ENCODE peak calls at places on chromosomes 13 and 19, in four cellular contexts. One of them, this sample, is unnamed.
A peak's percentile ranks its signal among the peaks of the same experiment; 100 is the strongest.

GRCh38 chr13:74288361-74288911 is 154.2 kb upstream of the KLF12 start:
- DNase-seq in heart left ventricle: peak; percentile 49
- DNase-seq in A549: no peak
- DNase-seq in right atrium auricular region: no peak
- DNase-seq in this sample: no peak

GRCh38 chr19:42352893-42353259 is 27.4 kb downstream of the MEGF8 start:
- DNase-seq in heart left ventricle: no peak
- DNase-seq in A549: no peak
- DNase-seq in right atrium auricular region: no peak
- DNase-seq in this sample: no peak

GRCh38 chr19:12015015-12015752 is 20.3 kb downstream of the ZNF433 start:
- DNase-seq in heart left ventricle: no peak
- DNase-seq in A549: no peak
- DNase-seq in right atrium auricular region: no peak
- DNase-seq in this sample: no peak

GRCh38 chr13:112244495-112245177 is 131.5 kb upstream of the SPACA7 start:
- DNase-seq in heart left ventricle: no peak
- DNase-seq in A549: no peak
- DNase-seq in right atrium auricular region: peak; percentile 32
- DNase-seq in this sample: no peak

GRCh38 chr13:113905942-113906341 is 42.1 kb upstream of the GAS6 start:
- DNase-seq in heart left ventricle: no peak
- DNase-seq in A549: no peak
- DNase-seq in right atrium auricular region: peak; percentile 50
- DNase-seq in this sample: no peak

GRCh38 chr13:58953638-58954037 is 1210.1 kb downstream of the DIAPH3 start:
- DNase-seq in heart left ventricle: no peak
- DNase-seq in A549: no peak
- DNase-seq in right atrium auricular region: no peak
- DNase-seq in this sample: no peak

GRCh38 chr19:34291235-34291634 is 36.9 kb downstream of the GARRE1 start:
- DNase-seq in heart left ventricle: no peak
- DNase-seq in A549: no peak
- DNase-seq in right atrium auricular region: no peak
- DNase-seq in this sample: no peak

GRCh38 chr19:9139609-9140158 is 513 bp upstream of the ZNF317 start:
- DNase-seq in heart left ventricle: no peak
- DNase-seq in A549: no peak
- DNase-seq in right atrium auricular region: peak; percentile 18
- DNase-seq in this sample: no peak

GRCh38 chr13:54775501-54776191 is 1747.0 kb downstream of the OLFM4 start:
- DNase-seq in heart left ventricle: no peak
- DNase-seq in A549: no peak
- DNase-seq in right atrium auricular region: no peak
- DNase-seq in this sample: peak; percentile 27

GRCh38 chr19:17616961-17617806 is 61.7 kb downstream of the COLGALT1 start:
- DNase-seq in heart left ventricle: no peak
- DNase-seq in A549: peak; percentile 36
- DNase-seq in right atrium auricular region: no peak
- DNase-seq in this sample: no peak

GRCh38 chr19:44890366-44891015 is 563 bp upstream of the TOMM40 start:
- DNase-seq in heart left ventricle: peak; percentile 100
- DNase-seq in A549: peak; percentile 100
- DNase-seq in right atrium auricular region: peak; percentile 100
- DNase-seq in this sample: no peak

GRCh38 chr19:2170219-2170618 is 6.5 kb downstream of the DOT1L start:
- DNase-seq in heart left ventricle: no peak
- DNase-seq in A549: no peak
- DNase-seq in right atrium auricular region: no peak
- DNase-seq in this sample: no peak

GRCh38 chr19:13463296-13463695 is 43.0 kb downstream of the CACNA1A start:
- DNase-seq in heart left ventricle: no peak
- DNase-seq in A549: no peak
- DNase-seq in right atrium auricular region: no peak
- DNase-seq in this sample: no peak

GRCh38 chr13:96020155-96020575 is 33.0 kb downstream of the UGGT2 start:
- DNase-seq in heart left ventricle: no peak
- DNase-seq in A549: peak; percentile 31
- DNase-seq in right atrium auricular region: no peak
- DNase-seq in this sample: no peak

GRCh38 chr13:101726681-101727080 is 274.2 kb downstream of the ITGBL1 start:
- DNase-seq in heart left ventricle: no peak
- DNase-seq in A549: no peak
- DNase-seq in right atrium auricular region: no peak
- DNase-seq in this sample: no peak

GRCh38 chr13:30739646-30740642 is 4.6 kb downstream of the ALOX5AP start:
- DNase-seq in heart left ventricle: no peak
- DNase-seq in A549: peak; percentile 12
- DNase-seq in right atrium auricular region: no peak
- DNase-seq in this sample: no peak

GRCh38 chr13:78595819-78596700 is 7.3 kb downstream of the POU4F1 start:
- DNase-seq in heart left ventricle: no peak
- DNase-seq in A549: peak; percentile 23
- DNase-seq in right atrium auricular region: no peak
- DNase-seq in this sample: no peak

GRCh38 chr13:95643471-95643813 is 1.1 kb downstream of the DZIP1 start:
- DNase-seq in heart left ventricle: no peak
- DNase-seq in A549: no peak
- DNase-seq in right atrium auricular region: no peak
- DNase-seq in this sample: no peak

GRCh38 chr19:56015756-56016155 is 29.2 kb downstream of the NLRP5 start:
- DNase-seq in heart left ventricle: no peak
- DNase-seq in A549: no peak
- DNase-seq in right atrium auricular region: no peak
- DNase-seq in this sample: no peak

GRCh38 chr19:45954132-45954531 is 19.5 kb downstream of the NOVA2 start:
- DNase-seq in heart left ventricle: no peak
- DNase-seq in A549: no peak
- DNase-seq in right atrium auricular region: no peak
- DNase-seq in this sample: no peak

GRCh38 chr13:27573265-27573664 is 47.1 kb downstream of the LNX2 start:
- DNase-seq in heart left ventricle: no peak
- DNase-seq in A549: no peak
- DNase-seq in right atrium auricular region: no peak
- DNase-seq in this sample: no peak

GRCh38 chr13:113116206-113116800 is 6.3 kb upstream of the F10 start:
- DNase-seq in heart left ventricle: no peak
- DNase-seq in A549: no peak
- DNase-seq in right atrium auricular region: no peak
- DNase-seq in this sample: no peak

GRCh38 chr13:101181076-101181685 is 235.1 kb downstream of the NALCN start:
- DNase-seq in heart left ventricle: no peak
- DNase-seq in A549: no peak
- DNase-seq in right atrium auricular region: no peak
- DNase-seq in this sample: no peak

GRCh38 chr13:112751617-112752016 is 61.8 kb downstream of the ATP11A start:
- DNase-seq in heart left ventricle: no peak
- DNase-seq in A549: no peak
- DNase-seq in right atrium auricular region: no peak
- DNase-seq in this sample: no peak

GRCh38 chr13:101785858-101786257 is 333.4 kb downstream of the ITGBL1 start:
- DNase-seq in heart left ventricle: peak; percentile 39
- DNase-seq in A549: peak; percentile 17
- DNase-seq in right atrium auricular region: no peak
- DNase-seq in this sample: no peak

GRCh38 chr13:93603043-93603442 is 376.4 kb downstream of the GPC6 start:
- DNase-seq in heart left ventricle: no peak
- DNase-seq in A549: no peak
- DNase-seq in right atrium auricular region: peak; percentile 60
- DNase-seq in this sample: no peak

GRCh38 chr19:42360787-42361544 is 29.1 kb downstream of the CNFN start:
- DNase-seq in heart left ventricle: no peak
- DNase-seq in A549: no peak
- DNase-seq in right atrium auricular region: no peak
- DNase-seq in this sample: no peak

GRCh38 chr19:35479278-35479677 is 11.0 kb downstream of the KRTDAP start:
- DNase-seq in heart left ventricle: no peak
- DNase-seq in A549: no peak
- DNase-seq in right atrium auricular region: no peak
- DNase-seq in this sample: no peak

GRCh38 chr19:33368074-33368864 is 5.2 kb upstream of the CEBPG start:
- DNase-seq in heart left ventricle: no peak
- DNase-seq in A549: no peak
- DNase-seq in right atrium auricular region: no peak
- DNase-seq in this sample: no peak

GRCh38 chr19:38306236-38306635 is 2.2 kb downstream of the C19orf33 start:
- DNase-seq in heart left ventricle: no peak
- DNase-seq in A549: no peak
- DNase-seq in right atrium auricular region: no peak
- DNase-seq in this sample: no peak

GRCh38 chr19:38307076-38307475 is 3.0 kb downstream of the C19orf33 start:
- DNase-seq in heart left ventricle: no peak
- DNase-seq in A549: no peak
- DNase-seq in right atrium auricular region: no peak
- DNase-seq in this sample: no peak

GRCh38 chr19:38304866-38305429 is 897 bp downstream of the C19orf33 start:
- DNase-seq in heart left ventricle: peak; percentile 80
- DNase-seq in A549: peak; percentile 100
- DNase-seq in right atrium auricular region: no peak
- DNase-seq in this sample: peak; percentile 91

GRCh38 chr19:38303517-38304351 is at the start of gene C19orf33:
- DNase-seq in heart left ventricle: peak; percentile 78
- DNase-seq in A549: peak; percentile 100
- DNase-seq in right atrium auricular region: no peak
- DNase-seq in this sample: peak; percentile 88

DNA sequence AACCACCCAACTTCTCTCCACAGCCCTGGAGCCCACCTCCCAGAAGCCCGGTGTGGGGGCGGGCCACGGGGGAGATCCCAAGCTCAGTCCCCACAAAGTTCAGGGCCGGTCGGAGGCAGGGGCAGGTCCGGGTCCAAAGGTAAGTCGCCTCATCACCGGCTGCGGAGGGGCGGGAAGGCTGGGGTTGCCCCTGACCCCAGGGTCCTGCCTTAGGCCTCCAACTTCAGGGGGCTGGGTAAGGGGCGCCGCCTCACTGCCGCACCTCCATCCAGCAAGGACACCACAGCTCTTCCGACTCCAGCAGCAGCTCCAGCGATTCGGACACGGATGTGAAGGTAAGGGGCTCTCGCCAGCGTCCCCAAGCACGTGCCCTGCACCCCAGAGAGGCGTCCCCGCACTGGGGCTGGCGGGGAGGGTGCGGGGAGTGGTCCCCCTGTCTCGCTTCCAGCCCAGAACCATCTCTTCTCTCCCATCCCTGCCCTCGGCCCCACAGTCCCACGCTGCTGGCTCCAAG is 358 bp downstream of the C19orf33 start:
- DNase-seq in heart left ventricle: no peak
- DNase-seq in A549: no peak
- DNase-seq in right atrium auricular region: no peak
- DNase-seq in this sample: no peak
- H3K4me3 ChIP-seq in heart left ventricle: peak overlapping the region; percentile 24
- H3K4me3 ChIP-seq in A549: peak overlapping the region; percentile 60
- H3K4me3 ChIP-seq in right atrium auricular region: no peak overlapping the region
- H3K4me3 ChIP-seq in this sample: peak overlapping the region; percentile 53

DNA sequence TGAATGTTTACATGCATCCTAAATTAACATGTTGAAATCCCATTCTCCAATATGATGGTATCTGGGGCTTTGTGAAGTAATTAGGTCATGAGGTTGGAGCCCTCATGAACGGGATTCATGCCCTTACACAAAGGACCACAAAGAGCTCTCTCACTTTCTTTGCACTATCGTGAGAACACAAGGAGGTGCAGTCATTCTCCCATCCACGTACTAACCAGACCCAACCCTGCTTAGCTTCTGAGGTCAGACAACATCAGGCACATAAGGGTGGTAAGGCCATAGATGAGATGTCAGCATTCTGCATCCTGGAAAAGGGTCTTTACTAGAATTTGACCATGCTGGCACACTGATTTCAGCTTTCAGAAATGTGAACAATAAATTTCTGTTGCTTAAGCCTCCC is 1211.9 kb upstream of the MIR17HG start:
- DNase-seq in heart left ventricle: no peak
- DNase-seq in A549: no peak
- DNase-seq in right atrium auricular region: no peak
- DNase-seq in this sample: no peak
- H3K4me1 ChIP-seq in heart left ventricle: no peaks in the 10 kb centered on the region
- H3K4me1 ChIP-seq in A549: no peaks in the 10 kb centered on the region
- H3K4me1 ChIP-seq in right atrium auricular region: no peaks in the 10 kb centered on the region
- H3K4me1 ChIP-seq in this sample: no peaks in the 10 kb centered on the region

DNA sequence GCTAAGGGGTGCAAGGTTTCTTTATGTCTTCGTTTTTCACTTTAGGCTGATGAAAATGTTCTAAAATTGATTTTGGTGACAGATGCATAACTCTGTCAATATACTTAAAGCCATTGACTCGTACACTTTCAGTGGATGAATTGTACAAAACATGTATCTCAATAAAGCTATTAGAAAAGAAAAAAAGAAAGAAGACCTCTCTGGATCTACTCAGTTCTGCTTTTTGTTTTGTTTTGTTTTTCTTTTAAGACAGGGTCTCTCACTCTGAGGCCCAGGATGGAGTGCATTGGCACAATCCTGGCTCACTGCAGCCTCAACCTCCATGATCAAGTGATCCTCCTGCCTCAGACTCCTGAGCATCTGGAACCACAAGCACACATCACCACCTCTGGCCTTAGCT is 3.5 kb downstream of the SIGLEC5 start:
- DNase-seq in heart left ventricle: no peak
- DNase-seq in A549: no peak
- DNase-seq in right atrium auricular region: no peak
- DNase-seq in this sample: no peak
- H3K9me3 ChIP-seq in heart left ventricle: no peaks in the 10 kb centered on the region
- H3K9me3 ChIP-seq in A549: no peaks in the 10 kb centered on the region
- H3K9me3 ChIP-seq in right atrium auricular region: no peaks in the 10 kb centered on the region
- H3K9me3 ChIP-seq in this sample: no peaks in the 10 kb centered on the region

GRCh38 chr13:35471466-35472307 is 4.8 kb downstream of the MAB21L1 start:
- DNase-seq in heart left ventricle: no peak
- DNase-seq in A549: no peak
- DNase-seq in right atrium auricular region: no peak
- DNase-seq in this sample: no peak

GRCh38 chr13:35468195-35468594 is 8.3 kb downstream of the MAB21L1 start:
- DNase-seq in heart left ventricle: no peak
- DNase-seq in A549: no peak
- DNase-seq in right atrium auricular region: no peak
- DNase-seq in this sample: no peak

GRCh38 chr13:35472308-35473008 is 4.0 kb downstream of the MAB21L1 start:
- DNase-seq in heart left ventricle: no peak
- DNase-seq in A549: no peak
- DNase-seq in right atrium auricular region: no peak
- DNase-seq in this sample: no peak

GRCh38 chr13:35469781-35470380 is 6.6 kb downstream of the MAB21L1 start:
- DNase-seq in heart left ventricle: no peak
- DNase-seq in A549: no peak
- DNase-seq in right atrium auricular region: no peak
- DNase-seq in this sample: no peak

GRCh38 chr13:35470671-35471465 is 5.6 kb downstream of the MAB21L1 start:
- DNase-seq in heart left ventricle: peak; percentile 60
- DNase-seq in A549: no peak
- DNase-seq in right atrium auricular region: peak; percentile 72
- DNase-seq in this sample: no peak
- H3K4me3 ChIP-seq in heart left ventricle: peak overlapping the region; percentile 57
- H3K4me3 ChIP-seq in A549: no peak overlapping the region
- H3K4me3 ChIP-seq in right atrium auricular region: peak overlapping the region; percentile 34
- H3K4me3 ChIP-seq in this sample: peak overlapping the region; percentile 45